ENCODE peak calls at places on chromosomes 7 and 10, in six cellular contexts. J is GM12892, E is H1, W is HepG2, H is GM12878, K is K562. L is an unnamed sample.

GRCh38 chr7:129949292-129950133 is 3.2 kb downstream of the UBE2H start:
- DNase-seq in J (no peak), E (peak; percentile 52), W (peak; percentile 81), H (peak; percentile 37), K (no peak), L (no peak)

GRCh38 chr10:127349737-127350136 is 153.3 kb upstream of the INSYN2A start:
- DNase-seq in J (no peak), E (no peak), W (no peak), H (no peak), K (no peak), L (no peak)

GRCh38 chr10:99880071-99880835 is 97.8 kb downstream of the ABCC2 start:
- DNase-seq in J (no peak), E (no peak), W (no peak), H (no peak), K (no peak), L (no peak)

GRCh38 chr7:143279186-143280098 is 5.3 kb upstream of the TMEM139 start:
- DNase-seq in J (no peak), E (no peak), W (peak; percentile 80), H (no peak), K (no peak), L (no peak)

GRCh38 chr7:8436965-8437364 is 3.6 kb downstream of the NXPH1 start:
- DNase-seq in J (peak; percentile 43), E (peak; percentile 93), W (peak; percentile 23), H (peak; percentile 4), K (peak; percentile 75), L (peak; percentile 56)

GRCh38 chr7:123643495-123644428 is 11.9 kb upstream of the LMOD2 start:
- DNase-seq in J (no peak), E (peak; percentile 57), W (peak; percentile 60), H (no peak), K (peak; percentile 38), L (no peak)

GRCh38 chr7:44196450-44196872 is 4.3 kb upstream of the YKT6 start:
- DNase-seq in J (no peak), E (peak; percentile 68), W (peak; percentile 21), H (no peak), K (peak; percentile 80), L (no peak)

GRCh38 chr7:152891160-152891621 is 131.6 kb downstream of the ACTR3B start:
- DNase-seq in J (no peak), E (no peak), W (no peak), H (no peak), K (no peak), L (no peak)

GRCh38 chr10:129096340-129096984 is 370.6 kb upstream of the MGMT start:
- DNase-seq in J (no peak), E (no peak), W (no peak), H (no peak), K (no peak), L (no peak)

GRCh38 chr10:48951707-48952106 is 12.1 kb upstream of the LRRC18 start:
- DNase-seq in J (no peak), E (no peak), W (no peak), H (no peak), K (no peak), L (no peak)

GRCh38 chr10:100501423-100501822 is 18.2 kb downstream of the SEC31B start:
- DNase-seq in J (no peak), E (no peak), W (no peak), H (no peak), K (no peak), L (no peak)

GRCh38 chr10:97574374-97575100 is 2.0 kb downstream of the ANKRD2 start:
- DNase-seq in J (no peak), E (no peak), W (peak; percentile 74), H (no peak), K (no peak), L (no peak)

GRCh38 chr7:3149231-3149960 is 105.7 kb upstream of the CARD11 start:
- DNase-seq in J (no peak), E (no peak), W (no peak), H (no peak), K (no peak), L (no peak)

GRCh38 chr7:104240400-104240799 is 32.6 kb upstream of the ORC5 start:
- DNase-seq in J (no peak), E (no peak), W (no peak), H (no peak), K (no peak), L (no peak)

GRCh38 chr7:95897557-95898183 is 125.3 kb downstream of the DYNC1I1 start:
- DNase-seq in J (no peak), E (no peak), W (no peak), H (no peak), K (no peak), L (no peak)

GRCh38 chr10:86321568-86321967 is 45.0 kb downstream of the GRID1 start:
- DNase-seq in J (no peak), E (no peak), W (no peak), H (no peak), K (no peak), L (no peak)

GRCh38 chr10:99595770-99596465 is 24.3 kb downstream of the SLC25A28 start:
- DNase-seq in J (no peak), E (peak; percentile 47), W (no peak), H (no peak), K (peak; percentile 10), L (no peak)

GRCh38 chr7:151993977-151994676 is 31.3 kb upstream of the GALNT11 start:
- DNase-seq in J (no peak), E (no peak), W (no peak), H (no peak), K (no peak), L (no peak)

DNA sequence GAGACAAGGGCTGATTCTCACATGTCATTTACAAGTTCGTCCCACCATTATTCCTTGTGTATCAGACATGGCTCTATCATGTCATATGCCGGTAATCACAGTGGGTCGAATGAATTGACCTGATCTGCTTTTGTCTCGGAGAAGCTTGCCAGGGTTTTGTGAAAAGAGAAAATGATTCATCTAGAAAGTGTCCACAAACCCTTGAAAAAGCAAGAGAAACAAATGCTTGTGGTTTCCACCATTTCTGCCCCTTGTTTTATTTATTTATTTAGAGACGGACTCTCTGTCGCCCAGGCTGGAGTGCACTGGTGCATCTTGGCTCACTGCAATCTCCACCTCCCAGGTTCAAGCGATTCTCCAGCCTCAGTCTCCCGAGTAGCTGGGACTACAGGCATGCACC is 278.5 kb downstream of the TCF7L2 start:
- DNase-seq in J (no peak), E (no peak), W (no peak), H (no peak), K (no peak), L (no peak)
- TF ChIP-seq TAF1 in J (no peak), E (no peak), W (no peak), H (no peak), K (no peak), L (no peak)

GRCh38 chr10:45282061-45282460 is 33.3 kb downstream of the OR13A1 start:
- DNase-seq in J (no peak), E (no peak), W (no peak), H (no peak), K (no peak), L (no peak)

GRCh38 chr10:45280113-45280512 is 35.3 kb downstream of the OR13A1 start:
- DNase-seq in J (no peak), E (no peak), W (no peak), H (no peak), K (peak; percentile 75), L (no peak)

GRCh38 chr10:45274364-45274763 is 41.0 kb downstream of the OR13A1 start:
- DNase-seq in J (no peak), E (no peak), W (no peak), H (no peak), K (no peak), L (no peak)

GRCh38 chr10:45279702-45280101 is 35.7 kb downstream of the OR13A1 start:
- DNase-seq in J (no peak), E (no peak), W (no peak), H (no peak), K (no peak), L (no peak)

DNA sequence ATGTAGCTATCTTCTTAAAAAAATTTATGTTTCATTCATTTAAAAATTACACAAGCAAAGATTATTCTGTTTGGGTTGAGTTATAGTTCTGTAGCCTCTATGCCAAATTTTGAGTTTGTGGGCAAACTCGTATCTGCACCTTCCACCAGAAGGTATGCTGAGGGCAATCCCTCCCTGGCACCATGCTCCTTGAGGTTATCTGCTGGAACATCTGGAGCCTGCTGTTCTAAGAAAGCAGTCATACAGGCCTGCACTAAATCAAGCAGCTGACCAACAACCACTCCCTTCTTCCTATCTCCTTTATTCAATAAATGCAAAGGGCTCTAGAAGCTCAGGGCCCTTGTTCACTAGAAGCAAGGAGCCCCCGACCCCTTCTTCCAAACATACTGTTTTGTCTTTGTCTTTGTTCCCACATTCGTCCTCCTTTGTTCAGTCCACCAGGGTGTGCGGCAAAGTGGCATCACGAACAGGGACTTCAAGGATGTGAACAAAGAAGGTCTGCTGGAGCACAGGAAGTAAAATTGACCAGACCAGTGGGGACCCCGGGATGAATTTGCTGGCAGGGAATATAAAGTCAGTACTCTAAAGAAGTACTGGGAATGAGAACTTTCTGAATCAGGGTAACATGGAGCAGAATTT is 36.4 kb downstream of the OR13A1 start:
- DNase-seq in J (no peak), E (no peak), W (no peak), H (no peak), K (peak; percentile 93), L (no peak)
- TF ChIP-seq POLR2AphosphoS5 in J (no peak), E (no peak), W (no peak), H (no peak), K (peak; percentile 94), L (no peak)

GRCh38 chr10:68901106-68901927 is at the start of gene DDX50:
- DNase-seq in J (peak; percentile 63), E (peak; percentile 97), W (peak; percentile 99), H (peak; percentile 97), K (peak; percentile 99), L (peak; percentile 72)
- TF ChIP-seq POLR2A in J (peak; percentile 92), E (no peak), W (peak; percentile 79), H (peak; percentile 91), K (peak; percentile 96), L (peak; percentile 66)

GRCh38 chr10:79507436-79508167 is 4.7 kb upstream of the EIF5AL1 start:
- DNase-seq in J (no peak), E (no peak), W (no peak), H (no peak), K (no peak), L (no peak)

GRCh38 chr10:79505771-79506351 is 6.5 kb upstream of the EIF5AL1 start:
- DNase-seq in J (no peak), E (no peak), W (no peak), H (no peak), K (no peak), L (no peak)

GRCh38 chr10:79496896-79497295 is 15.4 kb upstream of the EIF5AL1 start:
- DNase-seq in J (no peak), E (no peak), W (no peak), H (no peak), K (no peak), L (no peak)

GRCh38 chr10:79498431-79498830 is 13.9 kb upstream of the EIF5AL1 start:
- DNase-seq in J (no peak), E (no peak), W (no peak), H (no peak), K (no peak), L (no peak)

DNA sequence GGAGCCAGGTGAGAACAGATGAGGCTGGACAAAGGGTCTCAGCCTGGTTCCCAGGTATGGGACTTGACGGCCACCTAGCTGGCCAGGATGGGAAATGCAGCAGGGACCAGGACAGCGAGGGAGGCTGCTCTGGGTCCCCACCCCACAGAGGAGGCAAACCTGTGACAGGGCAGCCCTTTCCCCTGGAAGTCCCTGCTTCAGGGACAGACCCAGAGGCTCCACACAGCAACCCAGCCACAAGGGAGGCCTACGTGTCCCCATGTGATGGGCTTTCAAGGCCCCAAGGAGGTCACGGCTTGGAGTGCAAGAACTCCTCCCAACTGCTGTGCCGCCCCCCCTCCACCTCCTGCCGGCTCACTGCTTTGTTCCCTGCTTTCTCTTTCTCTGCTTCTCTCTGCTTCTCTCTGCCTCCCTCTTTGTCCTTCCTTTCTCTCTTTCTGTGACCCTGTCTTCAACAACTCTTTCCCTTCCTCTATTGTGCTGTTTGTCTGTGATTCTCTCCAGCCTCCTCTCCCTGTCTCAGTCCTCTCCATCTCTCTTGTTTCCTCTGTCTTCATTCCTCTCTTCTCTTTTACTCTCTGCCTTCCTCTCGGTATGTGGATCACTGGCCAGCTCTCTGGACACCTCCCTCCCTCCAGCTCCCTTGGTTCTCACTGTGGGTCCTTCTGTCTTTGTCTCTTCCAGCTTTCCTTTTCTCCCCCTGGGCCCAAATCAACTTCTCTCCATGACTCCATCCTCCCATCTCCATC is 9.6 kb upstream of the EIF5AL1 start:
- DNase-seq in J (no peak), E (peak; percentile 78), W (peak; percentile 26), H (no peak), K (peak; percentile 61), L (no peak)
- TF ChIP-seq TAF1 in J (no peak), E (no peak), W (no peak), H (no peak), K (no peak), L (no peak)

L was measured in GM12891.